ENCODE peak calls at places on chromosomes 5 and 9, in six cellular contexts. B, C, R, J, D and I are unnamed samples.

GRCh38 chr9:114386886-114387677 is 700 bp downstream of the AKNA start:
- DNase-seq in B (no peak), C (no peak), R (peak), J (no peak), D (peak), I (no peak)

GRCh38 chr9:19117039-19117716 is 10.1 kb downstream of the PLIN2 start:
- DNase-seq in B (peak), C (no peak), R (peak), J (no peak), D (no peak), I (no peak)

GRCh38 chr5:150042459-150042858 is 41.9 kb downstream of the HMGXB3 start:
- DNase-seq in B (no peak), C (no peak), R (no peak), J (no peak), D (no peak), I (no peak)

GRCh38 chr9:109914280-109915027 is 134.5 kb downstream of the PALM2AKAP2 start:
- DNase-seq in B (peak), C (no peak), R (peak), J (no peak), D (no peak), I (peak)

GRCh38 chr9:32399110-32399815 is 14.8 kb downstream of the ACO1 start:
- DNase-seq in B (no peak), C (no peak), R (peak), J (no peak), D (no peak), I (no peak)

GRCh38 chr5:67246108-67246507 is 49.5 kb upstream of the CD180 start:
- DNase-seq in B (peak), C (no peak), R (peak), J (peak), D (no peak), I (peak)

GRCh38 chr9:91192379-91192775 is 169.3 kb downstream of the AUH start:
- DNase-seq in B (no peak), C (no peak), R (peak), J (no peak), D (no peak), I (peak)

GRCh38 chr9:9108641-9109040 is 1309.1 kb upstream of the DMAC1 start:
- DNase-seq in B (no peak), C (no peak), R (no peak), J (no peak), D (no peak), I (no peak)

GRCh38 chr9:2299843-2300205 is 284.7 kb downstream of the SMARCA2 start:
- DNase-seq in B (no peak), C (no peak), R (no peak), J (no peak), D (no peak), I (no peak)

GRCh38 chr5:59079622-59080620 is 497.0 kb downstream of the RAB3C start:
- DNase-seq in B (peak), C (no peak), R (peak), J (peak), D (no peak), I (peak)

GRCh38 chr5:172501708-172502379 is 47.5 kb upstream of the SH3PXD2B start:
- DNase-seq in B (no peak), C (no peak), R (no peak), J (no peak), D (peak), I (no peak)

GRCh38 chr5:4949108-4949507 is 191.0 kb upstream of the ADAMTS16 start:
- DNase-seq in B (no peak), C (no peak), R (no peak), J (no peak), D (no peak), I (no peak)

GRCh38 chr5:103021310-103021709 is 98.6 kb downstream of the GIN1 start:
- DNase-seq in B (peak), C (no peak), R (peak), J (no peak), D (no peak), I (peak)

GRCh38 chr9:93089481-93089991 is 6.5 kb upstream of the CARD19 start:
- DNase-seq in B (no peak), C (no peak), R (no peak), J (no peak), D (peak), I (no peak)

GRCh38 chr9:8660383-8660782 is 860.8 kb upstream of the DMAC1 start:
- DNase-seq in B (peak), C (no peak), R (no peak), J (no peak), D (peak), I (peak)

GRCh38 chr5:43041131-43041668 is 1.1 kb upstream of the ANXA2R start:
- DNase-seq in B (no peak), C (no peak), R (no peak), J (peak), D (peak), I (no peak)

GRCh38 chr9:36840895-36841536 is 193.1 kb downstream of the PAX5 start:
- DNase-seq in B (no peak), C (no peak), R (no peak), J (no peak), D (no peak), I (no peak)

GRCh38 chr5:137075163-137075970 is 423.8 kb downstream of the SPOCK1 start:
- DNase-seq in B (peak), C (no peak), R (no peak), J (peak), D (no peak), I (peak)

GRCh38 chr5:179509239-179509638 is 41.1 kb upstream of the RUFY1 start:
- DNase-seq in B (no peak), C (no peak), R (no peak), J (no peak), D (no peak), I (no peak)

GRCh38 chr5:124790895-124791732 is 44.7 kb upstream of the ZNF608 start:
- DNase-seq in B (peak), C (no peak), R (peak), J (peak), D (no peak), I (peak)

GRCh38 chr9:83304686-83305085 is 233.5 kb downstream of the FRMD3 start:
- DNase-seq in B (no peak), C (no peak), R (no peak), J (no peak), D (peak), I (peak)

GRCh38 chr9:88076286-88077070 is 61.8 kb downstream of the SPATA31C2 start:
- DNase-seq in B (peak), C (no peak), R (peak), J (peak), D (peak), I (peak)

GRCh38 chr5:144102979-144103378 is 67.5 kb downstream of the YIPF5 start:
- DNase-seq in B (no peak), C (no peak), R (no peak), J (no peak), D (no peak), I (no peak)

GRCh38 chr5:173812811-173813550 is 75.2 kb upstream of the CPEB4 start:
- DNase-seq in B (no peak), C (no peak), R (peak), J (no peak), D (no peak), I (peak)